ENCODE peak calls at places on chromosomes 6 and 20, in nine cellular contexts. B is adrenal gland, L is uterus, H is lower lobe of right lung, N is breast epithelium, W is DND-41, U is IMR-90, V is neural progenitor cell, O is mammary epithelial cell. Z is an unnamed sample.

GRCh38 chr6:134041093-134041492 is 11.3 kb downstream of the SLC2A12 start:
- DNase-seq in O (peak; percentile 87), H (no peak), V (no peak), W (no peak), N (no peak), L (no peak), B (no peak), U (peak; percentile 82), Z (no peak)

GRCh38 chr6:906920-907319 is 214.0 kb upstream of the EXOC2 start:
- DNase-seq in B (no peak), L (no peak), W (no peak), O (no peak), N (no peak), U (peak; percentile 68), H (no peak), V (peak; percentile 63), Z (peak; percentile 14)

GRCh38 chr6:157372501-157373280 is 8.3 kb upstream of the ZDHHC14 start:
- DNase-seq in W (no peak), B (no peak), H (no peak), L (no peak), O (no peak), N (no peak), U (no peak), V (no peak), Z (no peak)

GRCh38 chr6:28738396-28738765 is 185.4 kb downstream of the TRIM27 start:
- DNase-seq in L (no peak), O (no peak), N (no peak), H (no peak), U (no peak), V (peak; percentile 27), B (no peak), W (no peak), Z (no peak)

GRCh38 chr6:18477301-18477941 is 90.3 kb downstream of the RNF144B start:
- DNase-seq in N (no peak), H (no peak), L (no peak), W (no peak), O (no peak), B (no peak), U (peak; percentile 21), V (no peak), Z (no peak)

GRCh38 chr6:20092071-20092566 is 120.2 kb downstream of the MBOAT1 start:
- DNase-seq in B (no peak), U (peak; percentile 59), L (no peak), H (no peak), N (no peak), O (peak; percentile 37), W (peak; percentile 9), V (peak; percentile 58), Z (no peak)

GRCh38 chr6:128600397-128600951 is 80.1 kb upstream of the PTPRK start:
- DNase-seq in L (no peak), N (no peak), V (no peak), O (peak; percentile 86), U (peak; percentile 95), B (no peak), H (no peak), W (peak; percentile 40), Z (peak; percentile 84)

GRCh38 chr6:16345449-16346330 is 107.3 kb downstream of the GMPR start:
- DNase-seq in U (peak; percentile 93), W (no peak), O (peak; percentile 82), N (no peak), B (peak; percentile 73), V (peak; percentile 54), H (no peak), L (peak; percentile 84), Z (peak; percentile 73)

GRCh38 chr6:109984410-109984809 is 6.3 kb downstream of the GPR6 start:
- DNase-seq in V (no peak), B (no peak), L (no peak), H (no peak), O (no peak), W (no peak), N (no peak), U (no peak), Z (no peak)

GRCh38 chr20:62819494-62820174 is 2.8 kb downstream of the COL9A3 start:
- DNase-seq in H (no peak), O (no peak), B (no peak), V (no peak), U (peak; percentile 50), N (no peak), L (no peak), W (no peak), Z (peak; percentile 77)

DNA sequence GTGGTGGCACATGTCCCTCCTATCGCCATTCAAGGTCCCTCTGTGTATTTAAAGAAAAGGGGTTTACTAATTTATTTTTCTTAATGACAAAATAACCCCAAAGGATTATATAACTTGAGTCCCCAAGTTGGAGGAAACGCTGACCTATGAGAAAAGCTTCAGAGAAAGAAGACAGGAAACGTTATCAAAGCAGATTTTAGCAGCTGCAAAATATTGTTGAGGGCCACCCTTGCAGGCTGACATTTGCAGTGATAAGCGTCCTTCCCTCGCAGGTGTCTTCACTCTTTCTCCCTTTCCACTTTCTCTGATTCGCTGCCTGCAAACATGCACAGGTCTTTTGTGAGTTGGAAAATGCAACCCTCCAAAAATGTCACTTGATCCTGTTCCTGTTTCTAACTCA is 103.2 kb upstream of the RIPOR2 start:
- DNase-seq in H (no peak), L (no peak), U (no peak), B (no peak), V (no peak), N (no peak), O (no peak), W (peak; percentile 66), Z (no peak)
- H3K4me3 ChIP-seq in H (no peak overlapping the region), L (no peak overlapping the region), U (no peak overlapping the region), B (no peak overlapping the region), V (no peak overlapping the region), N (no peak overlapping the region), O (no peak overlapping the region), W (peak overlapping the region; percentile 59), Z (no peak overlapping the region)

GRCh38 chr20:57261488-57262243 is 4.8 kb downstream of the BMP7 start:
- DNase-seq in V (peak; percentile 57), L (no peak), O (no peak), N (no peak), U (no peak), H (no peak), W (no peak), B (no peak), Z (no peak)
- H3K27ac ChIP-seq in V (no peak overlapping the region), L (no peak overlapping the region), O (no peak overlapping the region), N (no peak overlapping the region), U (no peak overlapping the region), H (no peak overlapping the region), W (no peak overlapping the region), B (no peak overlapping the region), Z (peak overlapping the region; percentile 12)

DNA sequence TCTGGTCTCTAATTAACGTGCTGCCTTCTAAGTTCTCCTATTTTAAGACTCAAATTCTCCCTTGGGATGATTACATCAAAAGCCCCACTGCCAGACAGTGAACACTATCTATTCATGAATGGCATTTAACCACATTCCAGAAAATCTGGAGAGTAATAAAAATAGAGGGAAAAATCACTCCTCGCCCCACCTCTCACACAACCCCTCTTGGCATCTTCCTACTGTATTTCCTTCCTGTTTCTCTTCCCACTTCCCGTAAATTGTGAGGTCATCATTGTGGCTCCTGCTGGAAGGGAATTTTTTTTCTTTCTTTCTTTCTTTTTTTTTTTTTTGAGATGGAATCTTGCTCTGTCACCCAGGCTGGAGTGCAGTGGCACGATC is 31.5 kb downstream of the RAB44 start:
- DNase-seq in U (no peak), O (no peak), W (no peak), V (no peak), H (no peak), N (no peak), B (no peak), L (no peak), Z (no peak)
- H3K4me1 ChIP-seq in U (no peaks in the 10 kb centered on the region), O (peaks cover 10% of the 10 kb centered on the region), W (peaks cover 14% of the 10 kb centered on the region), V (peaks cover 4% of the 10 kb centered on the region), H (no peaks in the 10 kb centered on the region), N (no peaks in the 10 kb centered on the region), B (no peaks in the 10 kb centered on the region), L (no peaks in the 10 kb centered on the region), Z (peaks cover 4% of the 10 kb centered on the region)

DNA sequence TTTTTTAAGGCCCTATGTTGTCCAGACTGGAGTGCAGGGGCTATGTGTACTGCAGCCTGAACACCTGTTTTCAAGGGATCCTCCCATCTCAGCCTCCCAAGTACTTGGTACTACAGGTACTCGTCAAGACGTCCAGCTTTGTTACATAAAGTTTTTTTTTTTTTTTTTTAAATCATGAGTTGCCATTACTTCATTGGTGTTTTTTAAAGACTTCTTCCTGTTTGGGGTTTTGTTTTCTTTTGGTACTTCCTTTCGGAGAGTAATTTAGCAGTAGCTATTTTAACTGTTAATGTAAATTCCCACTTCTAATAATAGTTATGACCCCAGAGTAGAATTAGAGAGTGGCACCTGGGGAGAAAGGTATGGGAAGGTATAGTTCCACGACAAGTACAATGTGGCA is 10.5 kb downstream of the ZNFX1 start:
- DNase-seq in N (no peak), H (no peak), U (no peak), B (no peak), L (no peak), W (no peak), O (no peak), V (no peak), Z (no peak)
- H3K4me3 ChIP-seq in N (no peak overlapping the region), H (peak overlapping the region; percentile 14), U (no peak overlapping the region), B (no peak overlapping the region), L (no peak overlapping the region), W (no peak overlapping the region), O (no peak overlapping the region), V (no peak overlapping the region), Z (no peak overlapping the region)

Z was measured in SJCRH30.